ENCODE peak calls at places on chromosomes 2 and 18, in four cellular contexts. X is tibial nerve; S is fibroblast of mammary gland; D is activated CD8-positive, alpha-beta memory T cell treated with anti-CD3 and anti-CD28 coated beads, Interleukin-2, amount 10 ng/mL, durations not matched to agents 7 days and 5 days. W is an unnamed sample.

GRCh38 chr18:12934454-12935071 is 13.2 kb upstream of the SEH1L start:
- DNase-seq in X (peak), S (peak), D (peak), W (peak)

GRCh38 chr18:527136-527535 is 26.6 kb upstream of the COLEC12 start:
- DNase-seq in X (no peak), S (no peak), D (no peak), W (no peak)

GRCh38 chr18:73047688-73048087 is 179.9 kb upstream of the NETO1 start:
- DNase-seq in X (no peak), S (no peak), D (no peak), W (no peak)

GRCh38 chr2:37388074-37388473 is 43.6 kb downstream of the QPCT start:
- DNase-seq in X (no peak), S (peak), D (no peak), W (no peak)

GRCh38 chr2:168889635-168890005 is 610 bp downstream of the SPC25 start:
- DNase-seq in X (no peak), S (no peak), D (no peak), W (no peak)

GRCh38 chr2:213187833-213188532 is 36.6 kb upstream of the IKZF2 start:
- DNase-seq in X (no peak), S (no peak), D (no peak), W (no peak)

GRCh38 chr2:150495993-150496627 is 8.6 kb upstream of the RND3 start:
- DNase-seq in X (no peak), S (peak), D (no peak), W (no peak)

GRCh38 chr2:190948671-190949070 is 65.3 kb downstream of the STAT1 start:
- DNase-seq in X (no peak), S (no peak), D (no peak), W (no peak)

GRCh38 chr2:170895023-170895759 is 33.9 kb upstream of the GORASP2 start:
- DNase-seq in X (no peak), S (peak), D (no peak), W (no peak)

GRCh38 chr18:37494406-37494805 is 71.2 kb downstream of the CELF4 start:
- DNase-seq in X (no peak), S (no peak), D (no peak), W (no peak)

GRCh38 chr18:5746844-5747243 is 148.5 kb downstream of the TMEM200C start:
- DNase-seq in X (no peak), S (peak), D (no peak), W (no peak)

W was measured in dorsolateral prefrontal cortex.